ENCODE peak calls at places on chromosomes 5 and 9, in four cellular contexts. G is SK-N-SH, L is tibial artery, M is kidney. X is an unnamed sample. For H3K36me3, the result is how much of the 10 kb centered on the place peaks cover.

GRCh38 chr5:150703767-150704166 is 2.9 kb upstream of the RBM22 start:
- DNase-seq in L (no peak), G (no peak), M (no peak), X (no peak)

GRCh38 chr5:151078490-151079262 is 2.2 kb downstream of the TNIP1 start:
- DNase-seq in L (no peak), M (no peak), G (no peak), X (no peak)

GRCh38 chr5:96053063-96053735 is 91.5 kb upstream of the ELL2 start:
- DNase-seq in M (no peak), G (no peak), L (no peak), X (no peak)

GRCh38 chr5:122532035-122532434 is 220.0 kb downstream of the SNCAIP start:
- DNase-seq in L (no peak), G (no peak), M (no peak), X (no peak)

GRCh38 chr5:119439140-119439625 is 13.1 kb upstream of the HSD17B4 start:
- DNase-seq in L (no peak), G (no peak), M (no peak), X (peak)

GRCh38 chr9:4258321-4259093 is 41.4 kb downstream of the GLIS3 start:
- DNase-seq in L (no peak), G (no peak), M (no peak), X (no peak)

GRCh38 chr5:76942581-76942980 is 10.3 kb upstream of the CRHBP start:
- DNase-seq in M (no peak), L (no peak), G (no peak), X (no peak)

GRCh38 chr5:73030995-73031394 is 75.2 kb downstream of the FCHO2 start:
- DNase-seq in L (no peak), M (no peak), G (peak), X (no peak)

GRCh38 chr5:145803617-145804016 is 31.5 kb downstream of the PRELID2 start:
- DNase-seq in L (no peak), M (no peak), G (no peak), X (no peak)

GRCh38 chr5:147382776-147383175 is 127.1 kb downstream of the DPYSL3 start:
- DNase-seq in M (no peak), G (no peak), L (no peak), X (no peak)

GRCh38 chr9:87909310-87910041 is 8.3 kb upstream of the SPATA31C1 start:
- DNase-seq in L (no peak), G (no peak), M (peak), X (peak)

GRCh38 chr5:17005087-17005828 is 69.2 kb upstream of the MYO10 start:
- DNase-seq in G (no peak), L (no peak), M (no peak), X (no peak)

GRCh38 chr9:128276574-128277270 is 646 bp downstream of the SWI5 start:
- DNase-seq in M (peak), G (peak), L (peak), X (no peak)

GRCh38 chr9:120500733-120501132 is 79.2 kb downstream of the CDK5RAP2 start:
- DNase-seq in G (no peak), M (no peak), L (no peak), X (no peak)

GRCh38 chr5:68285075-68285827 is 69.7 kb downstream of the PIK3R1 start:
- DNase-seq in M (no peak), L (no peak), G (no peak), X (no peak)
- H3K36me3 ChIP-seq in M (under half), L (under half), G (under half), X (under half)

DNA sequence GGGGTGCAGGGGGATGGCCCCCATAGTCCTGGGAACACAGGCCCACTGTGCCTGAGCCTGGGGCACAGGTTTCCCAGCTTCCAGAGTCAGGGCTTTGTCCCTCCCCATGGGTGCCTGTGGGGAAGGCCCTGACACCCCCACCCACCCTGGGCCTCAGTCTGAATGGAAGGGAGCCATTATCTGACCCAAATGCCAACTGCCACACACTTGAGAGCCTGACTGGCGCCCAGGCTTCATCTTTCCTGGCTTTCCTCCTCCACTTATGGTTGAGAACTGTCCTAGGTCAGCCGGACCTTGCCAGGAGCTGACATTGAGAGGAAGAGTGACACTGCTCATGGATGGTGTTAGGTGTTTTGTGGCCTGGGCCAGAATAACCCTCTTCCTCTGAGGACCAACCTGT is 24.0 kb downstream of the SH3PXD2B start:
- DNase-seq in G (no peak), M (no peak), L (no peak), X (no peak)
- H3K27ac ChIP-seq in G (no peak), M (no peak), L (peak), X (no peak)

DNA sequence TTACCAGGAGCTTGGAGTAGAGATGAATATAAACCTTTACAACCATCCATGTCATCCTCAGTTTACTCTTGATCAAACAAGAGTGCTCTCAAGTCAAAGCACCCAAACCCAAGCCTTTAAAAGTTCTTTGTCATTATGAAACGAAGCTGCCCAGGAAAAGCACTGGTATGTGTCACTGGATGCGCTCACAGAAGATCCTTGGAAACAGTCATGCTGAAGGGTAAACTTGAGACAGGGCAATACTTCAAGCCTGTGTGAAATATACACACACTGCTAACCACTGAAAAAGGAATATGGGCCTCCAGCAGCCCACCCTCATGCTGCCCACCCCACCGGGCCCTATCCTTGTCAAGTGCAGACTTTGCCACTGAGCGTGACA is 84.5 kb downstream of the PRRT1B start:
- DNase-seq in M (no peak), G (no peak), L (no peak), X (no peak)
- H3K36me3 ChIP-seq in M (under half), G (under half), L (under half), X (under half)

DNA sequence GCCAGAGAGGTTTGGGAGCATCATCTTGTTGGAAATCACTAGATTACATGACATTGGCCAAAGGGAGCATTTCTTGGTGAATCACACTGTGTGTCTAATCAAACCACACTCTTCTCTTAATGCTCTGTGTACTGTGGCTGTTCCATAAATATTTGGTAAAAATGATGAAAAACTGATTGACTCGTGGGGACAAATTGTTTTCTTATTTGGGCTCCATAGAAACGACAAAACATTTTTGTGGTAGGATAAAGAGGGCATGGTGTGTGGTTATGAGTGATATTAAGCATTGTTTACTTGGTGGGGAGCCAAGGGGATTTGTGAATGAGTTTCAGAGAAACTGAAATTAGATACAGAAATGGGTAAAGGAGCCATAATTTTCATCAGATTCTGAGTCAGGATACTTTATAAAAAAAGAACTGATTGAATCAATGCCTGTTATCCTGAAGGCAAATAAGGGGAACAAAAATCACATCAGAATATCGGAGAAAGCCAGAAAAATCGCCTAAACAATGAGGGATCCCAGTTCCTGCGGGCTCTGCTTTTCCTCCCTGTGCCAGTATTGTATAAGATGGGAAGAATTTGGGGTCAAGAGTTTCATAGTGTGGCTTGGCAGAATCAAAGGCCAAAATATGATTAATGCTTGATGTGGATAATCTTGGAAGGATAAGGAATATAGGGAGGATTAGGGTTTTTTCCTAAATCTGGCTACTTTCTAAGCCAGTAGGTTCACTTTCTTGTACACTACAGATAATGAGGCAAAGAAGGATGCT is 33.3 kb downstream of the FBXL7 start:
- DNase-seq in L (no peak), M (no peak), G (no peak), X (no peak)
- H3K27ac ChIP-seq in L (no peak), M (no peak), G (no peak), X (no peak)

GRCh38 chr5:157331807-157332206 is 65.9 kb downstream of the CYFIP2 start:
- DNase-seq in L (no peak), M (no peak), G (no peak), X (no peak)

GRCh38 chr5:157335534-157336422 is 69.9 kb downstream of the CYFIP2 start:
- DNase-seq in M (no peak), G (no peak), L (no peak), X (no peak)

GRCh38 chr5:157339409-157339808 is 73.5 kb downstream of the CYFIP2 start:
- DNase-seq in L (no peak), M (no peak), G (no peak), X (no peak)

DNA sequence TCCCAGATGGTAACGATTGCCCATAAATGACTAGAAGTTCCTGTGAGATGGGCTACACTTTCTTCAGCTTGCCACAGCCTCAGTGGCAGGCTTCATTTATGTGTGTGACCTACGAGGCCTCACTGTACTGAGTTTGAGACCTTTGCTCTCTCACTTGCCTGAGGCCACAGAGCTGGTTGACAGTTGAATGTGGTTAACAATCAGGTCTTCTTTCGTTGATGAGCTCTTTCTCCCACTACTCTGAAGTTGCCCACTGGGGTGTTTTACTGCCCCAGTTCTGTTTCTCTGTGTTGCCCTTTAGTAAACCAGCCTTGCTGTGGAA is 70.5 kb downstream of the CYFIP2 start:
- DNase-seq in M (no peak), L (no peak), G (no peak), X (no peak)
- H3K36me3 ChIP-seq in M (under half), L (under half), G (under half), X (under half)

DNA sequence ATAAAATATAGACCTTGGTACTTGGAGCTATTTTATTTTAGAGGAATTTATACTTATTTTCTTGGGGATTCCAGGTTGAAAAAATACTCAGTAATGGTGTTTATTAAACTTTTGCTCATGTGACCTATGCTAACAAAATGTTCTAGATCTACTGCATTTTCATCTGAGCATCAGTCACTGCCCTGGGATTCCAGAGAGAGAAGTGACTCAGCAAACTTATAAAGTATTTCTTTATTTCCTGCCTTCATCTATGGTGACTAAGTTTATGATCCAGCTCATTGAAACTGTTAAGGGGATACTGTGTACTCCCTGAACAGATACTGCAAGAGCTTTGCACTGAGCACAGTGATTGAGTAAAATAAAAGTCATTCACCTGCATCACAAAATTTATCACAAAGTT is 298.5 kb upstream of the CDH18 start:
- DNase-seq in L (no peak), G (no peak), M (no peak), X (no peak)
- H3K27ac ChIP-seq in L (no peak), G (no peak), M (no peak), X (no peak)

GRCh38 chr9:89340332-89340731 is 22.0 kb downstream of the SECISBP2 start:
- DNase-seq in M (no peak), L (no peak), G (no peak), X (no peak)
- H3K36me3 ChIP-seq in M (under half), L (half or more), G (half or more), X (under half)

GRCh38 chr9:134575817-134576176 is 65.8 kb upstream of the COL5A1 start:
- DNase-seq in G (no peak), L (no peak), M (peak), X (peak)
- H3K27ac ChIP-seq in G (no peak), L (no peak), M (no peak), X (no peak)

DNA sequence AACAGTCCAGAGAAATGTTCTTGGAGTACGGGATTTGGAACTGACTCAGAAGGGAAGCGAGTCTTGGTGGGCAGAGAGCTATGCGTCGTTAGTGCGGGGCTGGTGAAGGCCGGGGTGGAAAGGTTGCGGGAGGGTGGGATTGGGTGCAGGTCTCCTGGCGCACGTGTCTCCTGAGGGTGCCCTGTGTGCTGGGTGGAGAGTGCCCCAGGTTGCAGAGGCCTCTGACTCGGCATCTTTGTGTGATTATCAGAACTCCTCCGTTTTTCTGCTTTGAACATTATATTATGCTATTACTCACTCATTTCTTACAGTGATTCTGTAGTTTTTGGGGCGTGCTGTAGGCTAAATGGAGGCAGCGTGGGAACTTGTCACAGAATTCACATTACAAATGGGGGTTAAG is 11.4 kb downstream of the CEP72 start:
- DNase-seq in M (peak), L (no peak), G (no peak), X (no peak)
- H3K36me3 ChIP-seq in M (under half), L (under half), G (under half), X (under half)